ENCODE peak calls at places on chromosomes 11 and 22, in five cellular contexts. R is HCT116, I is HepG2, K is SK-N-SH, U is H1. V is an unnamed sample.

GRCh38 chr11:102168483-102168882 is 58.2 kb downstream of the YAP1 start:
- DNase-seq in R (no peak), I (no peak), K (no peak), U (no peak), V (no peak)

GRCh38 chr22:30312053-30312452 is 14.7 kb downstream of the TBC1D10A start:
- DNase-seq in R (peak; percentile 51), I (no peak), K (no peak), U (no peak), V (no peak)

GRCh38 chr22:38751422-38752346 is 4.1 kb downstream of the SUN2 start:
- DNase-seq in R (no peak), I (no peak), K (no peak), U (no peak), V (no peak)

GRCh38 chr11:15342163-15342562 is 227.4 kb downstream of the INSC start:
- DNase-seq in R (no peak), I (no peak), K (no peak), U (no peak), V (no peak)

GRCh38 chr11:36007127-36007824 is 63.4 kb downstream of the LDLRAD3 start:
- DNase-seq in R (no peak), I (no peak), K (no peak), U (no peak), V (no peak)

GRCh38 chr11:72072348-72072747 is 8.0 kb downstream of the NUMA1 start:
- DNase-seq in R (peak; percentile 59), I (peak; percentile 44), K (no peak), U (no peak), V (no peak)

GRCh38 chr11:17439316-17439782 is 37.3 kb downstream of the ABCC8 start:
- DNase-seq in R (no peak), I (peak; percentile 86), K (no peak), U (no peak), V (no peak)

GRCh38 chr11:11486002-11486401 is 133.0 kb upstream of the CSNK2A3 start:
- DNase-seq in R (no peak), I (no peak), K (no peak), U (no peak), V (no peak)

GRCh38 chr11:3984896-3985295 is 109.7 kb upstream of the RRM1 start:
- DNase-seq in R (no peak), I (no peak), K (peak; percentile 27), U (peak; percentile 9), V (peak; percentile 27)

GRCh38 chr11:70225629-70226582 is 22.8 kb downstream of the FADD start:
- DNase-seq in R (no peak), I (no peak), K (no peak), U (no peak), V (no peak)

GRCh38 chr11:27183672-27184457 is 143.2 kb downstream of the BBOX1 start:
- DNase-seq in R (peak; percentile 51), I (peak; percentile 63), K (peak; percentile 25), U (no peak), V (peak; percentile 16)

GRCh38 chr22:49155809-49156580 is 671.7 kb downstream of the BRD1 start:
- DNase-seq in R (no peak), I (no peak), K (peak; percentile 54), U (no peak), V (no peak)

GRCh38 chr22:48307941-48308340 is 1519.7 kb downstream of the BRD1 start:
- DNase-seq in R (no peak), I (no peak), K (no peak), U (no peak), V (no peak)

GRCh38 chr11:17098038-17098437 is 20.6 kb upstream of the RPS13 start:
- DNase-seq in R (no peak), I (no peak), K (no peak), U (no peak), V (no peak)

GRCh38 chr11:73393011-73393380 is 16.8 kb downstream of the RELT start:
- DNase-seq in R (no peak), I (no peak), K (no peak), U (no peak), V (no peak)

GRCh38 chr22:21714059-21714770 is 21.4 kb downstream of the YPEL1 start:
- DNase-seq in R (no peak), I (no peak), K (no peak), U (no peak), V (no peak)

GRCh38 chr11:73055655-73056354 is 86.3 kb downstream of the FCHSD2 start:
- DNase-seq in R (no peak), I (no peak), K (peak; percentile 44), U (no peak), V (no peak)

GRCh38 chr22:49048591-49048990 is 779.1 kb downstream of the BRD1 start:
- DNase-seq in R (no peak), I (no peak), K (no peak), U (no peak), V (no peak)

GRCh38 chr11:124829986-124830385 is 29.8 kb upstream of the MSANTD2 start:
- DNase-seq in R (no peak), I (no peak), K (no peak), U (no peak), V (no peak)

GRCh38 chr11:62539238-62539925 is 7.2 kb downstream of the AHNAK start:
- DNase-seq in R (no peak), I (no peak), K (peak; percentile 81), U (no peak), V (no peak)

GRCh38 chr11:108680267-108680666 is 15.4 kb downstream of the DDX10 start:
- DNase-seq in R (no peak), I (no peak), K (no peak), U (no peak), V (no peak)

GRCh38 chr11:117641008-117641915 is 155.8 kb downstream of the DSCAML1 start:
- DNase-seq in R (no peak), I (no peak), K (no peak), U (no peak), V (no peak)

GRCh38 chr11:87290304-87290922 is 252.7 kb downstream of the TMEM135 start:
- DNase-seq in R (peak; percentile 38), I (peak; percentile 59), K (peak; percentile 50), U (no peak), V (peak; percentile 25)

GRCh38 chr11:2993000-2993330 is 836 bp upstream of the NAP1L4 start:
- DNase-seq in R (no peak), I (no peak), K (no peak), U (no peak), V (no peak)

GRCh38 chr22:49197500-49197899 is 630.2 kb downstream of the BRD1 start:
- DNase-seq in R (no peak), I (no peak), K (no peak), U (peak; percentile 17), V (no peak)

GRCh38 chr22:24401824-24402434 is 25.5 kb upstream of the ADORA2A start:
- DNase-seq in R (no peak), I (no peak), K (peak; percentile 34), U (no peak), V (no peak)

GRCh38 chr11:10455637-10456487 is 798 bp downstream of the AMPD3 start:
- DNase-seq in R (peak; percentile 26), I (peak; percentile 25), K (peak; percentile 78), U (no peak), V (no peak)

GRCh38 chr11:35035894-35036408 is 103.0 kb upstream of the CD44 start:
- DNase-seq in R (no peak), I (no peak), K (no peak), U (no peak), V (no peak)

GRCh38 chr11:12680246-12680939 is 6.2 kb downstream of the TEAD1 start:
- DNase-seq in R (no peak), I (peak; percentile 44), K (peak; percentile 75), U (peak; percentile 86), V (peak; percentile 82)

GRCh38 chr11:62710001-62710345 is 2.5 kb downstream of the GNG3 start:
- DNase-seq in R (no peak), I (no peak), K (no peak), U (no peak), V (no peak)

GRCh38 chr11:32500001-32500400 is 64.7 kb upstream of the WT1 start:
- DNase-seq in R (no peak), I (no peak), K (no peak), U (no peak), V (no peak)

GRCh38 chr22:37498289-37498909 is 12.2 kb upstream of the MFNG start:
- DNase-seq in R (no peak), I (peak; percentile 50), K (peak; percentile 90), U (peak; percentile 47), V (peak; percentile 36)

GRCh38 chr11:37532271-37532670 is 934.2 kb upstream of the RAG2 start:
- DNase-seq in R (no peak), I (no peak), K (no peak), U (no peak), V (no peak)
- TF ChIP-seq YY1 in R (no peak), I (no peak), K (no peak), U (no peak), V (no peak)

GRCh38 chr11:119207607-119208006 is 1.5 kb downstream of the CBL start:
- DNase-seq in R (no peak), I (no peak), K (no peak), U (no peak), V (no peak)
- H3K9ac ChIP-seq in R (no peak overlapping the region), I (no peak overlapping the region), K (peak overlapping the region; percentile 95), U (no peak overlapping the region), V (no peak overlapping the region)

DNA sequence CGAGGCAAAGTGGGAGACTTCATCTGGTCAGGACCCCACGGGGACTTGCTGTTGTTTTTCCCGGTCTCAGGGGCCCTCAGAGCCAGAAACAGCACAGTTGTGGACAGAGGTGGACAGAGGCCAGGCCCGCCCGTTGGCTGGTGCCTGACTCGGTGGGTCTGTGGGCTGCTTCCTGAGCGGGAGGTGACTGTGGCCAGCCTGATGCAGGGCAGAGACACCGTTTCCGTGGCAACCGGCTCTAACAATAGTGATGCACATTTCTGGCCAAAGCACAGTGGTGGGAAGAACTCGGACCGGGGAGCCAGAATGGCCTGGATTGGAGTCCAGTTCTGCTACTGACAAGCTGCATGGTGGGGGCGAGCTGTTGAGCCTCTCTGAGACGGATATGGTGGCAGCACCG is 58.7 kb upstream of the ATXN10 start:
- DNase-seq in R (no peak), I (no peak), K (no peak), U (no peak), V (no peak)
- TF ChIP-seq YY1 in R (no peak), I (no peak), K (no peak), U (no peak), V (no peak)

GRCh38 chr11:65575568-65576231 is at the start of gene EHBP1L1:
- DNase-seq in R (no peak), I (no peak), K (peak; percentile 91), U (no peak), V (no peak)

GRCh38 chr11:65574147-65574962 is 1.5 kb upstream of the EHBP1L1 start:
- DNase-seq in R (peak; percentile 83), I (peak; percentile 70), K (peak; percentile 98), U (peak; percentile 72), V (peak; percentile 93)

GRCh38 chr11:65573391-65574146 is 1.2 kb downstream of the FAM89B start:
- DNase-seq in R (no peak), I (no peak), K (no peak), U (no peak), V (no peak)

GRCh38 chr11:65576232-65576866 is 496 bp downstream of the EHBP1L1 start:
- DNase-seq in R (no peak), I (no peak), K (no peak), U (no peak), V (no peak)

DNA sequence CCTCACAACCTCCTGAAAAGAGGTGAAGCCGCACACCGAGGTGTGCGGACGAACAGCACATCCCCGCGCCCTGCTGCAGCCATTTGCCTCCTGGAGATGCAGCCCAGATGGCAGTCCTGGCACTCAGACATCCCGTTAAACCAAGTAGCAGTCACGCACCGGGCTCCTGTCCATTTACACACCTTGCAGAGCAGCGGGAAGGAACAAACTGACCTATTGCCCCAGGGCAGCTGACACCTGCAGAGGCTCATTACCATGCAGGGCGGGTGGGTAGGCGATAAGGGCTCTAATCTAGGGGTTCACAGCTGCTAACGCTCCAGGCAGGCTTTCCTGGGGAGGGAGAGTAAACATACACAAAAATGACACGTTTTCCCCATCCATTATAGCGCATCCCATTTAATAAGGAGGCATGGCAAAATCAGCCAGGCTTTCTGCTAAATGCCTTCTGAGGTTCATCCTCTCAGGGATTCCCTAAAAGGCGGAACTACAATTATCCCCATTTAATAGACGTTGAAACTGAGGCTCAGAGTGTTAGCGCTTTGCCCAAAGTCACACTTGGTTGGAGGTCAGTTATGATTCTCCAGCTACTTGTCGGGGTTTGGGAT is 788 bp upstream of the EHBP1L1 start:
- DNase-seq in R (no peak), I (no peak), K (no peak), U (no peak), V (no peak)
- H3K9ac ChIP-seq in R (peak overlapping the region; percentile 86), I (peak overlapping the region; percentile 59), K (no peak overlapping the region), U (no peak overlapping the region), V (peak overlapping the region; percentile 83)